ENCODE peak calls at places on chromosomes 12 and 14, in four cellular contexts. Z is HT1080, A is foreskin fibroblast, U is T1000. F is an unnamed sample.

GRCh38 chr12:122080149-122081107 is 1.9 kb downstream of the MLXIP start:
- DNase-seq in Z (peak; percentile 90), A (peak; percentile 93), U (no peak), F (peak; percentile 49)

GRCh38 chr12:14257734-14258467 is 107.6 kb upstream of the ATF7IP start:
- DNase-seq in Z (peak; percentile 97), A (peak; percentile 99), U (peak; percentile 94), F (peak; percentile 99)

GRCh38 chr12:110533607-110534006 is 31.5 kb downstream of the RAD9B start:
- DNase-seq in Z (no peak), A (peak; percentile 41), U (no peak), F (peak; percentile 53)

GRCh38 chr14:54881761-54882401 is 20.7 kb downstream of the GCH1 start:
- DNase-seq in Z (peak; percentile 46), A (peak; percentile 61), U (no peak), F (peak; percentile 59)

GRCh38 chr12:107440596-107440995 is 245.0 kb upstream of the PWP1 start:
- DNase-seq in Z (no peak), A (no peak), U (no peak), F (no peak)

GRCh38 chr14:38989917-38990546 is 113.0 kb downstream of the SEC23A start:
- DNase-seq in Z (peak; percentile 32), A (no peak), U (no peak), F (no peak)

GRCh38 chr14:24954037-24954696 is 95.8 kb downstream of the STXBP6 start:
- DNase-seq in Z (no peak), A (no peak), U (no peak), F (no peak)

GRCh38 chr12:127383281-127383680 is 883.7 kb upstream of the TMEM132C start:
- DNase-seq in Z (peak; percentile 73), A (no peak), U (no peak), F (peak; percentile 96)

GRCh38 chr12:49201595-49202295 is 12.9 kb upstream of the TUBA1A start:
- DNase-seq in Z (peak; percentile 79), A (peak; percentile 28), U (no peak), F (peak; percentile 20)

GRCh38 chr14:75132374-75133086 is 5.7 kb upstream of the NEK9 start:
- DNase-seq in Z (peak; percentile 73), A (peak; percentile 81), U (peak; percentile 47), F (peak; percentile 71)

GRCh38 chr12:56476972-56477432 is 8.6 kb downstream of the SPRYD4 start:
- DNase-seq in Z (no peak), A (no peak), U (no peak), F (no peak)

GRCh38 chr12:2876431-2877046 is 435 bp downstream of the FOXM1 start:
- DNase-seq in Z (peak; percentile 34), A (peak; percentile 46), U (no peak), F (no peak)

GRCh38 chr12:124599074-124599999 is 31.9 kb upstream of the NCOR2 start:
- DNase-seq in Z (peak; percentile 43), A (peak; percentile 81), U (no peak), F (no peak)

GRCh38 chr12:79086546-79086945 is 222.0 kb downstream of the SYT1 start:
- DNase-seq in Z (no peak), A (peak; percentile 4), U (no peak), F (no peak)

GRCh38 chr12:14952295-14952995 is 9.0 kb downstream of the ARHGDIB start:
- DNase-seq in Z (peak; percentile 93), A (peak; percentile 85), U (peak; percentile 24), F (peak; percentile 93)

GRCh38 chr12:726281-727140 is 25.9 kb upstream of the WNK1 start:
- DNase-seq in Z (peak; percentile 80), A (no peak), U (no peak), F (no peak)

GRCh38 chr12:91651728-91652127 is 469.1 kb upstream of the DCN start:
- DNase-seq in Z (no peak), A (no peak), U (no peak), F (no peak)

GRCh38 chr14:68807987-68808386 is 15.1 kb upstream of the ZFP36L1 start:
- DNase-seq in Z (no peak), A (no peak), U (no peak), F (no peak)

GRCh38 chr14:35631071-35631805 is 97.3 kb downstream of the INSM2 start:
- DNase-seq in Z (no peak), A (no peak), U (no peak), F (no peak)

GRCh38 chr12:132423251-132424117 is 66.5 kb upstream of the FBRSL1 start:
- DNase-seq in Z (no peak), A (no peak), U (no peak), F (no peak)

GRCh38 chr14:28294834-28295440 is 471.6 kb upstream of the FOXG1 start:
- DNase-seq in Z (peak; percentile 65), A (peak; percentile 45), U (no peak), F (peak; percentile 65)

GRCh38 chr12:52530366-52530765 is 10.2 kb upstream of the KRT5 start:
- DNase-seq in Z (no peak), A (no peak), U (no peak), F (no peak)

F was measured in H4.